ENCODE peak calls at places on chromosomes 3 and 15, in seven cellular contexts. Y is B cell, R is astrocyte of the spinal cord, L is upper lobe of right lung, Q is mesothelial cell of epicardium, O is H9, S is IMR-90. B is an unnamed sample.
A peak's percentile ranks its signal among the peaks of the same experiment; 100 is the strongest.

GRCh38 chr15:101250331-101250730 is 1.5 kb downstream of the CHSY1 start:
- DNase-seq in Y (no peak), R (peak; percentile 87), L (no peak), Q (no peak), O (no peak), S (peak; percentile 78), B (no peak)

GRCh38 chr15:25408428-25408827 is 30.4 kb downstream of the UBE3A start:
- DNase-seq in Y (no peak), R (peak; percentile 18), L (no peak), Q (no peak), O (no peak), S (peak; percentile 31), B (no peak)

GRCh38 chr15:96416934-96417759 is 86.6 kb downstream of the NR2F2 start:
- DNase-seq in Y (no peak), R (no peak), L (no peak), Q (no peak), O (peak; percentile 58), S (peak; percentile 4), B (no peak)

GRCh38 chr3:102733811-102734574 is 299.2 kb downstream of the ZPLD1 start:
- DNase-seq in Y (no peak), R (peak; percentile 59), L (no peak), Q (no peak), O (no peak), S (no peak), B (no peak)

GRCh38 chr15:77419836-77420609 is at the start of gene PEAK1:
- DNase-seq in Y (peak; percentile 96), R (peak; percentile 99), L (peak; percentile 100), Q (peak; percentile 98), O (peak; percentile 99), S (peak; percentile 98), B (peak; percentile 96)

GRCh38 chr3:161409069-161409468 is 37.8 kb upstream of the SPTSSB start:
- DNase-seq in Y (no peak), R (peak; percentile 49), L (no peak), Q (no peak), O (no peak), S (peak; percentile 23), B (no peak)

GRCh38 chr3:107432646-107433045 is 55.4 kb downstream of the CCDC54 start:
- DNase-seq in Y (no peak), R (peak; percentile 4), L (no peak), Q (no peak), O (no peak), S (no peak), B (no peak)

GRCh38 chr3:143124683-143125520 is 5.3 kb downstream of the CHST2 start:
- DNase-seq in Y (no peak), R (no peak), L (no peak), Q (no peak), O (no peak), S (no peak), B (no peak)

GRCh38 chr15:86855962-86856361 is 776.3 kb downstream of the AGBL1 start:
- DNase-seq in Y (no peak), R (no peak), L (no peak), Q (no peak), O (no peak), S (no peak), B (no peak)

GRCh38 chr3:190424478-190425439 is 24.9 kb downstream of the TMEM207 start:
- DNase-seq in Y (peak; percentile 24), R (peak; percentile 70), L (peak; percentile 74), Q (no peak), O (peak; percentile 75), S (peak; percentile 76), B (peak; percentile 36)

GRCh38 chr3:176987901-176988300 is 209.4 kb downstream of the TBL1XR1 start:
- DNase-seq in Y (no peak), R (no peak), L (peak; percentile 69), Q (no peak), O (no peak), S (peak; percentile 48), B (no peak)

GRCh38 chr3:131543714-131544113 is 40.9 kb upstream of the MRPL3 start:
- DNase-seq in Y (no peak), R (peak; percentile 89), L (no peak), Q (no peak), O (peak; percentile 28), S (peak; percentile 84), B (no peak)

GRCh38 chr3:17411157-17411877 is 331.1 kb downstream of the TBC1D5 start:
- DNase-seq in Y (no peak), R (no peak), L (no peak), Q (no peak), O (no peak), S (no peak), B (no peak)

GRCh38 chr15:35023794-35024193 is 35.7 kb upstream of the ZNF770 start:
- DNase-seq in Y (no peak), R (no peak), L (no peak), Q (no peak), O (peak; percentile 46), S (no peak), B (no peak)

GRCh38 chr3:185330644-185331043 is 32.3 kb upstream of the MAP3K13 start:
- DNase-seq in Y (no peak), R (no peak), L (no peak), Q (no peak), O (peak; percentile 26), S (no peak), B (no peak)

GRCh38 chr3:131608296-131608695 is 105.5 kb upstream of the MRPL3 start:
- DNase-seq in Y (no peak), R (no peak), L (no peak), Q (no peak), O (no peak), S (no peak), B (no peak)

GRCh38 chr3:101925564-101925963 is 76.2 kb downstream of the NFKBIZ start:
- DNase-seq in Y (no peak), R (no peak), L (no peak), Q (no peak), O (no peak), S (no peak), B (no peak)

GRCh38 chr3:113623324-113623723 is 73.1 kb downstream of the USF3 start:
- DNase-seq in Y (no peak), R (no peak), L (no peak), Q (no peak), O (peak; percentile 72), S (no peak), B (no peak)

GRCh38 chr3:133448478-133449122 is 48.7 kb downstream of the BFSP2 start:
- DNase-seq in Y (peak; percentile 68), R (no peak), L (no peak), Q (no peak), O (no peak), S (no peak), B (peak; percentile 73)

GRCh38 chr15:63287109-63287508 is 9.7 kb downstream of the APH1B start:
- DNase-seq in Y (no peak), R (no peak), L (no peak), Q (no peak), O (no peak), S (peak; percentile 48), B (no peak)

GRCh38 chr3:177137774-177138705 is 59.2 kb downstream of the TBL1XR1 start:
- DNase-seq in Y (no peak), R (no peak), L (no peak), Q (no peak), O (no peak), S (no peak), B (no peak)

GRCh38 chr3:97821810-97822775 is at the start of gene CRYBG3:
- DNase-seq in Y (peak; percentile 90), R (peak; percentile 83), L (peak; percentile 93), Q (peak; percentile 82), O (peak; percentile 77), S (peak; percentile 75), B (peak; percentile 95)
- TF ChIP-seq CTCF in Y (no peak), R (peak; percentile 54), L (peak; percentile 29), Q (no peak), O (peak; percentile 46), S (peak; percentile 31), B (peak; percentile 18)

DNA sequence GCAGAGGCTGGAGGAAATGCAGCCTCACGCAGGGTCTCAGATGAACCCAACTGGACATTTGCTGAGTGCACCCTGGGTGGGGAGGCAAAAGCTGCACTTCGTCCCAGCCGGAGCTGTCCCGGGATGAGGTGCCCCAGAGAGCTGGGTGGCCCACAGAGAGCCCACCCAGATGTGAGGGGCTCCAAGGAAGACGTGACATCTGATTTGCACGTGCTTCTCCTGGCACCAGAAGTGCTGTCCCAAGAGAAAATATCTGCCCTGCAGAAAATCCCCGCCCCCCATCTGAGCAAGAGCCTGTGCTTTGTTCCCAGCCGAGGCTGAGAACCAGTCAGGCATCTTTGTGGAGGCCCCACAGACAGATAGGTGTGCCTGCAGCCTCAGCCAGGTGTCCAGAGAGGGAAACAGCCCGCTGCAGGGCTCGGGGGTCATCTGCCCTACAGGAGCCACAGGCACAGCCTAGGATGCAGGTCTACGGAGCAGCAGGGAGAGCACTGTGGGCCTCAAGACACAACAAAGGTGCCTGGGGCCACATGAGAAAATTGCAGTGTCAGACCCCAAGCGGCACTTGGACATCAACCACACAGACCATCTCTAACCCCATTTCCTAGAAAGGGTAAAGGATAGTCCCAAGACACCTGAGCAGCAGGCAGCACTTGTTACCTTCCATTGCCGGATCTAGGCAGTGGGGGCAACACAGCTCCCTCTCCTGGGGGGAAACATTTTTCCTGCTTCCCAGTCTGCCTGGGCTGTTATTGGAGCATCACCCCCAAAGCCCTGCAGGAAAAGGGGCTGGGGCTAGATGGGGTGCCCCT is 5.8 kb downstream of the TMIE start:
- DNase-seq in Y (no peak), R (no peak), L (peak; percentile 50), Q (no peak), O (no peak), S (no peak), B (no peak)
- TF ChIP-seq CTCF in Y (no peak), R (no peak), L (no peak), Q (no peak), O (peak; percentile 42), S (no peak), B (no peak)

DNA sequence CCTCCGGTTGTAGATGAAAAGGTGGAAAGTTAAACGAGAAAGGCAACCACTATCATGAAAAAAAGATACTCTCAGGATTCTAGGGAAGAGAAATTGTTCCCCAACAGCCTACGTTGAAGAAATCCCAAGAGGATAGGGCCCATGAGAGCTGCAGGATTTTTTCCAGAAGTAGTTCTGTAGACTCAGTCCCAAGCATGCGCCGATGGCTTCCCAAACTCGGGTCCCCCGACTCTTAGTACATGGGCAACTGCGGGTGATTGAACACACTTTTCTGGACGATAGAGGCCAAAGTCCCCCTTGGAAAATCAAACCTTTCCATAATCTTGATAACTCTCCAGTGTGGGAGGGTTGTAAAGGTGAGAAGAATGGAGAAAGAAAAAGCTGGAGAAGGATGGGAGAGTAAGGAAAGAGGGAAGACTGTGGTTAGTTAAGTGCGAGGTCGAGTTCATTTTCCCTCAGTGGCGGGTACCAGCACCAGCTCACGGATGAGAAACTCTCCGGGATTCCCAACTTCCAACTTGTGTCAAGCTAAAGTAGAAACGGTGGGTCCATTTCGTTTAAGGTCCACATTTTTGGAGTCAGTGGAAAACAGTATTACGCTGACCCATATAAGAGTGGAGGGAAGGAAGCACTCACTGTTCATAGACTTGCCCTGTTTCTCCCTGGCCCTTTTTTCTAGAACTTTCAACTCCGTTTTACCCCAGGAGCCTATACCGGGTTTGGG is 14.6 kb downstream of the ZIC1 start:
- DNase-seq in Y (peak; percentile 8), R (peak; percentile 67), L (no peak), Q (no peak), O (no peak), S (no peak), B (peak; percentile 20)
- TF ChIP-seq CTCF in Y (no peak), R (no peak), L (no peak), Q (no peak), O (no peak), S (no peak), B (no peak)

DNA sequence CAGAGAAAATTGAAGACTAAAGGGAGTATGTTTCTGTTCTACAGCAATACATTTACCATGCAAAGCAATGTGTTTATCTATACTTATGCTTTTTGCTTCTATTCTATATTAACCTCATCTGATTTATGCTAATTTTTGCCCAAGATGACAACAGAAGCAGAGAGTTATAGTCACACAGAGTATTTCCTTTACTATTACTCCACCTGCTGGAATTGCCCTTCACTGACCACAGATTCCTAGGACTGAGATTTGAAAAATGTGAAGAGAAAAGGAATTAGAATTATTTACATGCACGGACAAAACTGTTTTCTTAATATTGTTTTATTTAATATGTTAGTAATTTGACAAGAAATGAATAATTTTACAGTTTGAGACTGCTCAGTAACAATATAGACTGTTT is 745.6 kb downstream of the VGLL3 start:
- DNase-seq in Y (no peak), R (no peak), L (no peak), Q (no peak), O (no peak), S (no peak), B (no peak)
- TF ChIP-seq CTCF in Y (no peak), R (peak; percentile 30), L (no peak), Q (no peak), O (peak; percentile 80), S (no peak), B (no peak)